ENCODE peak calls at places on chromosomes 4 and X, in seven cellular contexts. Z is mammary epithelial cell, Y is Karpas-422, L is fibroblast of lung, I is astrocyte, Q is OCI-LY7, V is hepatocyte. X is an unnamed sample.

GRCh38 chrX:2484232-2484631 is 16.5 kb downstream of the DHRSX start:
- DNase-seq in Y (no peak), Z (no peak), L (peak; percentile 62), Q (no peak), V (no peak), I (peak; percentile 12), X (no peak)

GRCh38 chr4:181662383-181662782 is 580.8 kb upstream of the TENM3 start:
- DNase-seq in I (peak; percentile 67), Z (peak; percentile 20), Q (no peak), Y (no peak), L (peak; percentile 82), V (no peak), X (no peak)

GRCh38 chr4:103032575-103032974 is 13.1 kb upstream of the SLC9B1 start:
- DNase-seq in Q (peak; percentile 58), V (peak; percentile 53), Y (peak; percentile 72), L (peak; percentile 22), Z (peak; percentile 46), I (no peak), X (no peak)

GRCh38 chr4:158915683-158916241 is 146.9 kb downstream of the FNIP2 start:
- DNase-seq in Y (no peak), V (no peak), Z (no peak), Q (no peak), L (no peak), I (no peak), X (no peak)

GRCh38 chrX:145630806-145631435 is 186.7 kb upstream of the SLITRK2 start:
- DNase-seq in Y (no peak), I (no peak), Z (no peak), V (no peak), Q (no peak), L (no peak), X (no peak)

GRCh38 chr4:141548791-141549190 is 87.6 kb upstream of the IL15 start:
- DNase-seq in Q (no peak), V (no peak), Y (no peak), L (peak; percentile 69), I (peak; percentile 26), Z (no peak), X (no peak)

GRCh38 chr4:742742-743311 is 37.2 kb downstream of the PCGF3 start:
- DNase-seq in Z (peak; percentile 40), Y (peak; percentile 92), Q (peak; percentile 74), I (no peak), L (peak; percentile 45), V (peak; percentile 79), X (no peak)

GRCh38 chr4:1247811-1248261 is 1.1 kb downstream of the CTBP1 start:
- DNase-seq in I (peak; percentile 4), V (no peak), L (no peak), Y (peak; percentile 79), Z (peak; percentile 54), Q (no peak), X (no peak)

GRCh38 chr4:141788169-141788915 is 152.0 kb downstream of the IL15 start:
- DNase-seq in V (no peak), L (no peak), I (peak; percentile 86), Y (no peak), Q (no peak), Z (no peak), X (no peak)

GRCh38 chr4:95051689-95052026 is 293.9 kb downstream of the BMPR1B start:
- DNase-seq in Q (no peak), I (no peak), Y (no peak), V (no peak), Z (no peak), L (no peak), X (no peak)

GRCh38 chr4:3074846-3075651 is 568 bp downstream of the HTT start:
- DNase-seq in Q (peak; percentile 68), Z (peak; percentile 65), Y (peak; percentile 89), V (peak; percentile 89), L (peak; percentile 45), I (peak; percentile 41), X (no peak)

GRCh38 chr4:118848901-118849300 is 13.0 kb upstream of the SEC24D start:
- DNase-seq in Q (no peak), Z (no peak), V (no peak), L (no peak), Y (no peak), I (no peak), X (no peak)

GRCh38 chrX:57573754-57574153 is 18.1 kb upstream of the ZXDB start:
- DNase-seq in Z (no peak), L (peak; percentile 22), I (no peak), Y (peak; percentile 63), Q (peak; percentile 31), V (no peak), X (no peak)

GRCh38 chrX:50996930-50997329 is 86.4 kb downstream of the BMP15 start:
- DNase-seq in Z (no peak), Q (no peak), Y (peak; percentile 51), V (no peak), I (no peak), L (no peak), X (no peak)

GRCh38 chrX:153642313-153642654 is 4.7 kb upstream of the DUSP9 start:
- DNase-seq in L (no peak), Q (no peak), Z (no peak), I (no peak), V (peak; percentile 39), Y (no peak), X (no peak)

GRCh38 chr4:158870282-158871049 is 101.6 kb downstream of the FNIP2 start:
- DNase-seq in I (no peak), V (no peak), Y (no peak), Z (no peak), Q (peak; percentile 49), L (no peak), X (no peak)

GRCh38 chrX:24963823-24964222 is 51.9 kb downstream of the ARX start:
- DNase-seq in L (no peak), Z (no peak), V (no peak), Y (no peak), I (peak; percentile 10), Q (no peak), X (no peak)

GRCh38 chr4:188295899-188296298 is 156.7 kb downstream of the TRIML1 start:
- DNase-seq in L (peak; percentile 26), V (no peak), Z (peak; percentile 36), Y (no peak), Q (no peak), I (no peak), X (no peak)

GRCh38 chrX:133908223-133908622 is 77.2 kb downstream of the GPC3 start:
- DNase-seq in I (no peak), V (no peak), Q (no peak), Y (no peak), L (no peak), Z (no peak), X (no peak)

GRCh38 chrX:119763175-119763574 is 4.8 kb downstream of the SOWAHD start:
- DNase-seq in I (peak; percentile 86), L (peak; percentile 48), Z (peak; percentile 13), Y (no peak), V (no peak), Q (no peak), X (no peak)

GRCh38 chrX:27276751-27277150 is 186.4 kb downstream of the PPP4R3C start:
- DNase-seq in Q (no peak), V (no peak), L (no peak), Z (no peak), Y (no peak), I (no peak), X (no peak)

GRCh38 chr4:8340721-8341680 is 71.4 kb downstream of the HTRA3 start:
- DNase-seq in Y (no peak), Z (no peak), I (no peak), L (peak; percentile 21), V (no peak), Q (no peak), X (no peak)

DNA sequence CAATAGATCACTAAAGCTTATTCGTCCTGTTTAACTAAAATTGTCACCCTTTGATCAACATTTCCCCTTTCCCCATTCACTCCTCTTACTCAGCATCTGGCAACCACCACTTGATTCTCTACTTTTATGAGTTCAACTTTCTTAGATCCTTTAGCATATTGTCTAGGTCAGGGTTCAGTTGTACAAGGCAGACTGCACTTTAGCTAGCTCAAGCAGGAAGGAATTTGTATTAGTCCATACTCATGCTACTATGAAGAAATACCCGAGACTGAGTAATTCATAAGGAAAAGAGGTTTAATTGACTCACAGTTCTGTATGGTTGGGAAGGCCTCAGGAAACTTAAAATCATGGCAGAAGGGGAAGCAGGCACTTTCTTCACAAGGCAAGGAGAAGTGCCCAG is 44.3 kb downstream of the TASL start:
- DNase-seq in Y (no peak), V (no peak), Z (peak; percentile 7), L (peak; percentile 63), I (no peak), Q (no peak), X (no peak)
- H3K4me2 ChIP-seq in Y (no peak overlapping the region), V (no peak overlapping the region), Z (no peak overlapping the region), L (no peak overlapping the region), I (no peak overlapping the region), Q (no peak overlapping the region), X (no peak overlapping the region)

GRCh38 chrX:98380106-98380505 is 1496.4 kb downstream of the RPA4 start:
- DNase-seq in Z (no peak), I (no peak), Q (no peak), Y (no peak), L (no peak), V (no peak), X (no peak)
- H2AFZ ChIP-seq in Z (no peak overlapping the region), I (no peak overlapping the region), Q (no peak overlapping the region), Y (no peak overlapping the region), L (no peak overlapping the region), V (no peak overlapping the region), X (no peak overlapping the region)

GRCh38 chrX:139914421-139914820 is 18.4 kb downstream of the ATP11C start:
- DNase-seq in I (no peak), Y (no peak), Z (no peak), L (no peak), Q (no peak), V (no peak), X (no peak)
- H3K79me2 ChIP-seq in I (peaks cover 41% of the 10 kb centered on the region), Y (peaks cover 70% of the 10 kb centered on the region), Z (peaks cover 15% of the 10 kb centered on the region), L (peaks cover 7% of the 10 kb centered on the region), Q (peaks cover 15% of the 10 kb centered on the region), V (peaks cover 5% of the 10 kb centered on the region), X (peaks cover 2% of the 10 kb centered on the region)

GRCh38 chr4:53309321-53310020 is 56.4 kb downstream of the SCFD2 start:
- DNase-seq in V (no peak), I (no peak), L (no peak), Q (no peak), Y (no peak), Z (no peak), X (no peak)
- H3K4me2 ChIP-seq in V (no peak overlapping the region), I (no peak overlapping the region), L (no peak overlapping the region), Q (no peak overlapping the region), Y (no peak overlapping the region), Z (no peak overlapping the region), X (no peak overlapping the region)

DNA sequence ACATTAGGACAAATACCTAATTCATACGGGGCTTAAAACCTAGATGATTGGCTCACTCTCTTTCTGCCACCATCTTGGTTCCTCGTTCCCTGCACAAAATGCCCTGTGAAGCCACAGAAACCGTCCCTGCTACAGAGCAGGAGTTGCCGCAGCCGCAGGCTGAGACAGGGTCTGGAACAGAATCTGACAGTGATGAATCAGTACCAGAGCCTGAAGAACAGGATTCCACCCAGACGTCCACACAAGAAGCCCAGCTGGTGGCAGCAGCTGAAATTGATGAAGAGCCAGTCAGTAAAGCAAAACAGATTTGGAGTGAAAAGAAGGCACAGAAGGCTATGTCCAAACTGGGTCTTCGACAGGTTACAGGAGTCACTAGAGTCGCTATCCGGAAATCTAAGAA is 34.3 kb downstream of the TRIM61 start:
- DNase-seq in Z (no peak), V (no peak), Q (no peak), Y (no peak), L (no peak), I (no peak), X (no peak)
- H2AFZ ChIP-seq in Z (no peak overlapping the region), V (no peak overlapping the region), Q (no peak overlapping the region), Y (no peak overlapping the region), L (no peak overlapping the region), I (no peak overlapping the region), X (peak overlapping the region; percentile 39)